ENCODE peak calls at places on chromosomes 16 and 17, in ten cellular contexts. B, K, Z, X, A, D, H, U, Y and V are unnamed samples.

GRCh38 chr17:4562000-4562969 is 1.9 kb upstream of the GGT6 start:
- DNase-seq in B (no peak), K (no peak), Z (no peak), X (no peak), A (no peak), D (no peak), H (no peak), U (no peak), Y (no peak), V (no peak)

GRCh38 chr16:17509194-17509593 is 38.4 kb upstream of the XYLT1 start:
- DNase-seq in B (no peak), K (no peak), Z (no peak), X (no peak), A (no peak), D (no peak), H (no peak), U (no peak), Y (no peak), V (no peak)

GRCh38 chr16:67963325-67964321 is 4.8 kb downstream of the SLC12A4 start:
- DNase-seq in B (peak), K (no peak), Z (no peak), X (no peak), A (no peak), D (peak), H (no peak), U (peak), Y (no peak), V (no peak)

GRCh38 chr16:53457670-53458069 is 23.4 kb downstream of the RBL2 start:
- DNase-seq in B (no peak), K (no peak), Z (peak), X (no peak), A (no peak), D (no peak), H (peak), U (no peak), Y (no peak), V (no peak)

GRCh38 chr17:20009302-20010098 is at the start of gene SPECC1:
- DNase-seq in B (peak), K (peak), Z (no peak), X (peak), A (peak), D (peak), H (peak), U (peak), Y (peak), V (peak)

GRCh38 chr17:74354123-74354522 is 7.5 kb downstream of the BTBD17 start:
- DNase-seq in B (peak), K (peak), Z (no peak), X (peak), A (peak), D (no peak), H (peak), U (peak), Y (peak), V (no peak)

GRCh38 chr16:3690991-3691720 is 26.2 kb downstream of the TRAP1 start:
- DNase-seq in B (no peak), K (peak), Z (no peak), X (no peak), A (no peak), D (no peak), H (no peak), U (peak), Y (no peak), V (no peak)

GRCh38 chr16:85515830-85516397 is 97.2 kb upstream of the GSE1 start:
- DNase-seq in B (no peak), K (no peak), Z (no peak), X (no peak), A (peak), D (no peak), H (no peak), U (no peak), Y (peak), V (no peak)

GRCh38 chr16:46785076-46785845 is 37.1 kb upstream of the MYLK3 start:
- DNase-seq in B (no peak), K (no peak), Z (no peak), X (no peak), A (no peak), D (no peak), H (no peak), U (no peak), Y (no peak), V (no peak)

GRCh38 chr16:75471723-75472634 is 7.5 kb upstream of the TMEM170A start:
- DNase-seq in B (peak), K (peak), Z (no peak), X (no peak), A (peak), D (no peak), H (peak), U (peak), Y (peak), V (peak)

GRCh38 chr17:42406602-42407288 is 16.3 kb downstream of the CAVIN1 start:
- DNase-seq in B (no peak), K (no peak), Z (no peak), X (no peak), A (no peak), D (no peak), H (peak), U (peak), Y (no peak), V (peak)

GRCh38 chr16:81466351-81466960 is 21.8 kb downstream of the CMIP start:
- DNase-seq in B (no peak), K (no peak), Z (no peak), X (no peak), A (no peak), D (no peak), H (peak), U (no peak), Y (no peak), V (no peak)

GRCh38 chr16:371729-372521 is 1.6 kb upstream of the MRPL28 start:
- DNase-seq in B (no peak), K (no peak), Z (no peak), X (no peak), A (no peak), D (no peak), H (no peak), U (no peak), Y (no peak), V (no peak)

GRCh38 chr17:49557204-49558024 is 18.3 kb upstream of the NXPH3 start:
- DNase-seq in B (peak), K (peak), Z (no peak), X (peak), A (peak), D (no peak), H (peak), U (peak), Y (peak), V (peak)

GRCh38 chr16:85187002-85187401 is 74.7 kb upstream of the CIBAR2 start:
- DNase-seq in B (no peak), K (no peak), Z (no peak), X (no peak), A (no peak), D (no peak), H (no peak), U (no peak), Y (no peak), V (no peak)

GRCh38 chr16:87414251-87414680 is 22.1 kb downstream of the MAP1LC3B start:
- DNase-seq in B (no peak), K (no peak), Z (no peak), X (no peak), A (no peak), D (no peak), H (no peak), U (no peak), Y (no peak), V (no peak)

GRCh38 chr17:63550816-63551639 is 751 bp downstream of the DCAF7 start:
- DNase-seq in B (no peak), K (peak), Z (no peak), X (no peak), A (peak), D (no peak), H (peak), U (peak), Y (peak), V (peak)

DNA sequence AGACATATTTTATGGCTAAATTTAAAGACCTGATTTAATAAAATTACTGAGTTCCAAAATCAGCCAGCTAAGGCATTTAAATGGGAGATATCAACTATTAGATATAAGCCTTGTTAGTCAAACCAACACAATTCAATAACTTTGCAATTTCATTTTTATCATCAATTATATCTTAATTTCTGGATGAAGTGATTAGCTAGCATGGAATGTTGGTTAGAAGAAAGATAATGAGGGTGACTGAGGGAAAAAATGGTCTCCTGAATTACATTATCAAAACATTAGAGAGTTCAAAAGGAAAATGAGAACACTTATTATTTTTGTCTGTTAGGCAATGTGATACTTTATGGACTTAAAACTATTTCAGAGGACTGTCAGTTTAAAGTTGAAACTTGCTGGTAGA is 525.7 kb downstream of the CDH11 start:
- DNase-seq in B (no peak), K (no peak), Z (no peak), X (no peak), A (no peak), D (no peak), H (no peak), U (no peak), Y (no peak), V (no peak)
- TF ChIP-seq MAX in B (no peak), K (no peak), Z (no peak), X (no peak), A (no peak), D (no peak), H (no peak), U (no peak), Y (no peak), V (no peak)

DNA sequence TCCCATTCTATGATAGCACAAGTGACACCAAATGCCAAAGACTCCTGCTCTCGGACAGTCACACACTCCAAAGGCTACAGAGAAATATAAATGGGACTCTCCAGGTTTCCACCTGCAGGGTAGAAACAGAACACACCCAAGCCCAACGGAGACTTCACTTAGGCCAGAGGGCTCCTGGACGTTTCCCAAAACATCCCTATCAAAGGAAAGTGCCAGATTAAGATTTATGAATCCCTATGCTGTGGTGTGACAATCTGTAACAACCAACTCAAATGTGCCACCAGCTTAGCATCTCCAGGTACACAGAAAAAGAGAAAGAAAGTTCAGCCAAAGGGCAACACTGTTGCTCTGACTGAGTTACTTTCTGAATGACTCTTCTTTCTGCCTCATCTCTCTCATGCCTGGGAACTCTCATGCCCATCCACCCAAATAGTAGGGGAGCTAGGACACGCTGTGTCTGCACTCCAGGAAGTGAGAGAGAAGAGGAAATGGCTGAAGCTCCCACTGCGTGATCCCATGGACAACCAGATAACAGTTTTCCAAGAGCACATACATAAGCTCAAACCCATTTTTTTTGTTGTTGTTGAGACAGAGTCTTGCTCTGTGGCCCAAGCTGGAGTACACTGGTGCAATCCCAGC is 49.7 kb downstream of the SMG6 start:
- DNase-seq in B (no peak), K (no peak), Z (peak), X (no peak), A (no peak), D (no peak), H (no peak), U (no peak), Y (no peak), V (no peak)
- TF ChIP-seq MAX in B (no peak), K (no peak), Z (peak), X (no peak), A (no peak), D (no peak), H (no peak), U (no peak), Y (no peak), V (no peak)

GRCh38 chr17:742147-742793 is 9.8 kb downstream of the GEMIN4 start:
- DNase-seq in B (no peak), K (no peak), Z (no peak), X (no peak), A (no peak), D (no peak), H (peak), U (no peak), Y (no peak), V (no peak)

GRCh38 chr17:740240-741055 is 8.1 kb downstream of the TLCD3A start:
- DNase-seq in B (no peak), K (no peak), Z (peak), X (no peak), A (no peak), D (no peak), H (peak), U (no peak), Y (no peak), V (no peak)

GRCh38 chr17:732788-733720 is 658 bp downstream of the TLCD3A start:
- DNase-seq in B (peak), K (peak), Z (no peak), X (no peak), A (no peak), D (no peak), H (peak), U (peak), Y (peak), V (peak)

GRCh38 chr17:733743-734142 is 1.3 kb downstream of the TLCD3A start:
- DNase-seq in B (no peak), K (no peak), Z (no peak), X (no peak), A (no peak), D (no peak), H (no peak), U (no peak), Y (no peak), V (no peak)

GRCh38 chr17:737561-738113 is 5.2 kb downstream of the TLCD3A start:
- DNase-seq in B (no peak), K (no peak), Z (no peak), X (no peak), A (no peak), D (no peak), H (no peak), U (no peak), Y (no peak), V (no peak)
- TF ChIP-seq MAX in B (no peak), K (no peak), Z (no peak), X (no peak), A (no peak), D (no peak), H (no peak), U (no peak), Y (no peak), V (no peak)

GRCh38 chr17:81665205-81666091 is 957 bp downstream of the OXLD1 start:
- DNase-seq in B (no peak), K (peak), Z (no peak), X (no peak), A (peak), D (no peak), H (peak), U (peak), Y (peak), V (no peak)
- TF ChIP-seq MAX in B (peak), K (peak), Z (peak), X (peak), A (peak), D (peak), H (peak), U (peak), Y (peak), V (no peak)

GRCh38 chr16:5918553-5919127 is 821.0 kb upstream of the EEF2KMT start:
- DNase-seq in B (no peak), K (no peak), Z (no peak), X (no peak), A (peak), D (no peak), H (no peak), U (peak), Y (no peak), V (no peak)
- TF ChIP-seq MAX in B (no peak), K (no peak), Z (no peak), X (no peak), A (no peak), D (peak), H (no peak), U (no peak), Y (no peak), V (no peak)

DNA sequence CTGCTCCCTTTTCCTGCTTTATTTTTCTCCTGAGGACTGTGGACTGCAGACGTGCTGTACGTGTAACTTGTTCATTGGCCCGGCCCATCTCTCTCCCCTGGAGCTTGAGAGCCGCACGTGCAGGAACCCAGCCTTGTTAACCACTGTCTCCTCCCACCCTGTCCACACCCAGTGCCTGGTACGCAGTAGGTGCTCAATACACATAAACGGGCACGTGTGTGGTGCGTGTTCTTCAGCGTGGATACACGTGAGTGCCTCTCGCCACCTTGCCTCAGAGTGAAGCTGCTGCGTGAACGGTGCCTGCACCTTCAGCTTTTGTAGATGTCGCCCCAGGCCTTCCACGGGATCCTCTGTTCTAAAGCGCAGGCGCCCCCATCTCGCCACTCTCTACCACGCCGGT is 96.3 kb upstream of the CHMP6 start:
- DNase-seq in B (no peak), K (no peak), Z (no peak), X (no peak), A (no peak), D (no peak), H (no peak), U (no peak), Y (no peak), V (no peak)
- TF ChIP-seq MAX in B (no peak), K (no peak), Z (no peak), X (no peak), A (no peak), D (no peak), H (no peak), U (no peak), Y (no peak), V (no peak)